ENCODE peak calls at places on chromosomes 11 and 22, in four cellular contexts. U, I, O and R are unnamed samples.

GRCh38 chr22:30575011-30575671 is 676 bp upstream of the GAL3ST1 start:
- DNase-seq in U (no peak), I (no peak), O (no peak), R (no peak)

GRCh38 chr11:116432301-116432700 is 340.5 kb downstream of the BUD13 start:
- DNase-seq in U (no peak), I (no peak), O (no peak), R (no peak)

GRCh38 chr11:118845369-118845768 is 38.3 kb upstream of the CXCR5 start:
- DNase-seq in U (no peak), I (no peak), O (no peak), R (peak; percentile 39)

GRCh38 chr11:11396290-11397042 is 43.4 kb upstream of the CSNK2A3 start:
- DNase-seq in U (no peak), I (no peak), O (no peak), R (no peak)

GRCh38 chr11:117192401-117192875 is 6.7 kb upstream of the TAGLN start:
- DNase-seq in U (no peak), I (no peak), O (no peak), R (no peak)

GRCh38 chr11:10634407-10634806 is 59.1 kb downstream of the IRAG1 start:
- DNase-seq in U (no peak), I (no peak), O (no peak), R (no peak)

GRCh38 chr11:7272373-7272772 is 20.7 kb downstream of the SYT9 start:
- DNase-seq in U (no peak), I (no peak), O (no peak), R (no peak)

GRCh38 chr11:70517203-70517602 is 118.9 kb downstream of the CTTN start:
- DNase-seq in U (no peak), I (no peak), O (no peak), R (no peak)

GRCh38 chr22:20857247-20857643 is 1.4 kb downstream of the PI4KA start:
- DNase-seq in U (no peak), I (no peak), O (no peak), R (no peak)

GRCh38 chr22:46156031-46156430 is 5.7 kb downstream of the PPARA start:
- DNase-seq in U (no peak), I (no peak), O (no peak), R (no peak)

GRCh38 chr11:57276857-57277505 is 39.9 kb upstream of the APLNR start:
- DNase-seq in U (no peak), I (no peak), O (no peak), R (no peak)

GRCh38 chr11:17389957-17390649 is 1.6 kb upstream of the KCNJ11 start:
- DNase-seq in U (no peak), I (no peak), O (no peak), R (no peak)

GRCh38 chr11:95849087-95849825 is 59.0 kb downstream of the CEP57 start:
- DNase-seq in U (peak; percentile 64), I (peak; percentile 32), O (peak; percentile 39), R (peak; percentile 65)

GRCh38 chr11:59186130-59186594 is 14.2 kb downstream of the DTX4 start:
- DNase-seq in U (peak; percentile 50), I (peak; percentile 57), O (no peak), R (peak; percentile 83)

GRCh38 chr11:67314218-67314617 is 10.9 kb downstream of the SSH3 start:
- DNase-seq in U (no peak), I (no peak), O (no peak), R (no peak)

GRCh38 chr11:107331728-107332127 is 125.9 kb downstream of the CWF19L2 start:
- DNase-seq in U (no peak), I (no peak), O (no peak), R (no peak)

GRCh38 chr11:81301426-81301825 is 1432.2 kb downstream of the FAM181B start:
- DNase-seq in U (no peak), I (no peak), O (no peak), R (no peak)
- TF ChIP-seq TCF7L2 in U (no peak), I (no peak), O (no peak), R (no peak)

GRCh38 chr11:8711895-8712442 is 29.4 kb downstream of the RPL27A start:
- DNase-seq in U (no peak), I (no peak), O (no peak), R (no peak)
- TF ChIP-seq TCF7L2 in U (no peak), I (no peak), O (no peak), R (no peak)

GRCh38 chr22:40407831-40408717 is 37.7 kb downstream of the SGSM3 start:
- DNase-seq in U (no peak), I (no peak), O (no peak), R (no peak)

GRCh38 chr22:40405178-40406062 is 35.0 kb downstream of the SGSM3 start:
- DNase-seq in U (no peak), I (no peak), O (no peak), R (no peak)

GRCh38 chr22:40407021-40407761 is 36.8 kb downstream of the SGSM3 start:
- DNase-seq in U (no peak), I (no peak), O (no peak), R (no peak)

GRCh38 chr22:40404251-40405177 is 34.1 kb downstream of the SGSM3 start:
- DNase-seq in U (no peak), I (no peak), O (no peak), R (no peak)

GRCh38 chr22:40406063-40406890 is 35.9 kb downstream of the SGSM3 start:
- DNase-seq in U (no peak), I (no peak), O (no peak), R (no peak)
- TF ChIP-seq TCF7L2 in U (no peak), I (no peak), O (no peak), R (no peak)

DNA sequence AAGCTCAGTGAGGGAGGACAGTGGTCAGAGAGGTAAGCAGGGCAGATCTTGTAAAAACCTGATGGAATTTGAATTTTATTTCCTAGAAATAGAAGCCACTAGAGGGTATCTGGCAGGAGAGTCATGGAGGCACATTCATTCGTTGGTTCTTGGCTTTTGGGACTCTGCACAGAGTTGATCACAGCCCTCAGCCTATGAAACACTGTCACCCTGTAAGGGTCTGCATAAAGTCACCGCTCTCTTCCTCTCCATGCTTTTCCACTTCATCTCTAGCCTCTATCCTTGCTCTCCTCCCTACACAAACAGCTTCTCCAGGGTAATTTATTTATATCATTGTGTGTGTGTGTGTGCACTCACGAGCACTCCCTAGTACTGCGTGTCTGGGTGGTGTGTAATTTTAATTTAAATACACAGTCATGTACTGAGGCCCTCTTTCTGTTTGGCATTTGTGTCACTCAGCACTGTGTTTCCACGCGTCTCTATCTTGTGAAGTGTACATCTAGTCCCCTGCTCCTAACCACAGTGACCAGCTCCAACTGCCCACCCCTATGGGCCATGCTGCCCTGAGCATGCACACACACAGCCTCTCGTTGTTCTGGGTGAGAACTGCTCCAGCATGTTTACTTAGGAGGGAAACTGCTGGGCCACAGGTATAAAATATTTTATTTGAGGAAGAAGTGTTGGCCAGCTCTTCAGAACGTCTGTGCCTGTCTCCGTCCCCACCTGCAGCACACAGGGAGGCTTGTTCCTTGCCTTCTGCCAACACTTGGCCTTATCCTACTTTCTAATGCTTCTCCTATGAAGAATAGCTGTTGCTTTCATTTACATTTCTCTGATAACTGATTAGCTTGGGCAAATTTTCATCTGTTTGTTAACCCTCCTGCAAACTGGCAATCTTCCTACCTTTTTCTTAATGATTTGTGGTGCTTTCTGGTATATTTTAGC is 4.5 kb downstream of the KCNQ1OT1 start:
- DNase-seq in U (no peak), I (no peak), O (no peak), R (no peak)
- TF ChIP-seq TCF7L2 in U (no peak), I (no peak), O (no peak), R (no peak)

DNA sequence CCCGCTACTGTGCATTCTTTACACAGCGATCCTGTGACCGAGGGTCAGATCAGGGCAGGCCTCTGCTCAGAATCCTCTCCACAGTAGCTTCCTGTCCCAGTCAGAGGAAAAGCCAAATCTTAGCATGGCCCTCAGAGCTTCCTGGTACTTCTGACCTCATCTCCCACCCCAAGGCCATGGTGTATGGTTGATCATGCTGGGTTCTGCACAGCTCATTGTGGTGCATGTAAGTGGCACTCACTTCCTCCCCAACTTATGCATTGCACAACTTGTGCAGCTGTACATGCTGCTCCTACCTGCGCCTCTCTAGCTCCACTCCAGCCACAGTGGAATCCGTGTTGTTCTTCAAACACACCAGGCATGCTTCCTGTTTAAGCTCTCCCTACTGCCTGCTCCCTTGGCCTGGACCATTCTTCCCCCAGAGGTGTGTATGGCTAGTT is 20.3 kb downstream of the BMAL1 start:
- DNase-seq in U (peak; percentile 30), I (no peak), O (no peak), R (no peak)
- TF ChIP-seq TCF7L2 in U (no peak), I (no peak), O (no peak), R (no peak)

DNA sequence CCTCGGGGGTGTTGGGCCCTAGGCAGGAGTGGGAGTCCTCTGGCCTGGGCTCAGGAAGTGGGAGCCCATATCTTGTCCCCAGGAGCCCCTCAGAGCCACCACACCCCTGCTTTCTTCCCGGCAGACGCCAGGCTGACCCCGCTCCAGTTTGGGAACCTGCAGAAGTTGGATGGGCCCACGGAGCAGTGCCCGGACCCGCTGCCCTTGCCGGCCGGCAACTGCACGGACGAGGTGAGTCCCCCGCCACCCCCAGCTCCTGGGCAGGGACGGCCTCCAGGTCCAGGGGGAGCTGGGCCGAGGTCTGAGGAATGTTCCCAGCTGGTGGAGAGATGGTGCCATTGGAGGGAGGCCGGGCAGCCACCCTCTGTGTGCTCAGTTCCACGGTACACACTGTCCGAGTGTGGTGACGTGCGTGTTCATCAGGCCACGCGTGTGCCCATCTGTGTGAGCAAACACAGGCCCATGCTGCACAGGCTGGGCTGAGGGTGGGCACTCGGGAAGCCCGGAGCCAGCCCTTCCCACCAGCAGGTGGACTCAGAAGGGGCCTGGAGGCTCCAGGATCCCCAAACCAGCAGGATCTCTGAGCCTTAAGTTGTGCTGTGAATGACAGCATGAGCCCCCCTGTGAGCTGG is 4.8 kb downstream of the MUC5B start:
- DNase-seq in U (no peak), I (no peak), O (no peak), R (no peak)
- TF ChIP-seq TCF7L2 in U (no peak), I (no peak), O (no peak), R (no peak)

GRCh38 chr11:64447717-64448598 is 89.0 kb downstream of the RPS6KA4 start:
- DNase-seq in U (no peak), I (no peak), O (no peak), R (no peak)

GRCh38 chr11:64448599-64449380 is 89.8 kb downstream of the RPS6KA4 start:
- DNase-seq in U (peak; percentile 53), I (peak; percentile 72), O (peak; percentile 47), R (peak; percentile 88)

GRCh38 chr11:64445651-64446050 is 86.7 kb downstream of the RPS6KA4 start:
- DNase-seq in U (no peak), I (no peak), O (no peak), R (no peak)

GRCh38 chr11:64441127-64441526 is 82.2 kb downstream of the RPS6KA4 start:
- DNase-seq in U (no peak), I (no peak), O (no peak), R (no peak)

GRCh38 chr11:64444838-64445441 is 86.0 kb downstream of the RPS6KA4 start:
- DNase-seq in U (no peak), I (peak; percentile 16), O (no peak), R (peak; percentile 56)
- TF ChIP-seq TCF7L2 in U (no peak), I (no peak), O (no peak), R (no peak)